ENCODE peak calls at places on chromosomes 16 and 17, in nine cellular contexts. W is body of pancreas, G is prostate gland, N is thyroid gland, H is uterus, A is heart left ventricle, D is esophagus squamous epithelium, L is vagina, K is A549. S is an unnamed sample.

GRCh38 chr16:51818342-51818944 is 667.4 kb upstream of the SALL1 start:
- DNase-seq in N (peak; percentile 58), D (no peak), H (peak; percentile 18), A (no peak), W (peak; percentile 82), L (no peak), G (peak; percentile 43), K (no peak), S (peak; percentile 60)

GRCh38 chr17:50865060-50865867 is 890 bp downstream of the TOB1 start:
- DNase-seq in D (no peak), N (peak; percentile 71), K (no peak), H (peak; percentile 73), L (no peak), G (peak; percentile 60), A (peak; percentile 83), W (peak; percentile 82), S (peak; percentile 81)

GRCh38 chr17:43734376-43734775 is 24.2 kb downstream of the SOST start:
- DNase-seq in L (no peak), H (no peak), D (no peak), N (no peak), A (no peak), W (no peak), G (no peak), K (no peak), S (no peak)

GRCh38 chr16:66167564-66168291 is 198.8 kb upstream of the CDH5 start:
- DNase-seq in H (no peak), G (no peak), K (no peak), N (no peak), L (peak; percentile 52), A (no peak), W (no peak), D (no peak), S (no peak)

GRCh38 chr16:58028541-58029070 is 3.1 kb downstream of the MMP15 start:
- DNase-seq in A (peak; percentile 66), K (no peak), L (no peak), D (no peak), H (no peak), G (no peak), W (peak; percentile 46), N (peak; percentile 77), S (no peak)

GRCh38 chr16:70705056-70705455 is 19.2 kb upstream of the MTSS2 start:
- DNase-seq in L (no peak), K (no peak), G (no peak), W (no peak), A (no peak), D (no peak), H (no peak), N (no peak), S (no peak)

GRCh38 chr17:76382305-76382802 is 2.1 kb upstream of the SPHK1 start:
- DNase-seq in A (no peak), K (no peak), G (peak; percentile 36), W (peak; percentile 74), D (no peak), L (no peak), H (no peak), N (peak; percentile 29), S (no peak)

GRCh38 chr16:12500771-12501170 is 302.9 kb downstream of the CPPED1 start:
- DNase-seq in K (no peak), W (no peak), D (no peak), N (no peak), L (no peak), G (no peak), A (no peak), H (no peak), S (no peak)

GRCh38 chr16:73433493-73434307 is 385.8 kb upstream of the ZFHX3 start:
- DNase-seq in L (no peak), N (no peak), A (no peak), W (no peak), G (no peak), K (no peak), H (no peak), D (no peak), S (no peak)

GRCh38 chr16:28014851-28015250 is 48.7 kb downstream of the GSG1L start:
- DNase-seq in D (no peak), K (no peak), W (no peak), L (no peak), G (no peak), H (no peak), A (no peak), N (peak; percentile 3), S (no peak)

GRCh38 chr17:73003487-73003886 is 89.0 kb downstream of the SLC39A11 start:
- DNase-seq in N (no peak), D (no peak), K (no peak), L (no peak), W (peak; percentile 54), G (no peak), A (no peak), H (no peak), S (no peak)

GRCh38 chr16:67192781-67193260 is 866 bp downstream of the E2F4 start:
- DNase-seq in L (no peak), G (no peak), N (no peak), A (no peak), H (no peak), K (no peak), W (no peak), D (no peak), S (no peak)

GRCh38 chr16:67190448-67191399 is 788 bp upstream of the EXOC3L1 start:
- DNase-seq in D (no peak), H (no peak), K (no peak), N (no peak), G (no peak), A (no peak), L (no peak), W (no peak), S (no peak)

GRCh38 chr16:67191410-67191994 is 453 bp upstream of the E2F4 start:
- DNase-seq in H (no peak), G (no peak), D (no peak), N (no peak), A (no peak), W (no peak), K (no peak), L (no peak), S (no peak)

GRCh38 chr16:67190041-67190440 is at the start of gene EXOC3L1:
- DNase-seq in L (no peak), D (no peak), W (no peak), N (no peak), H (no peak), K (no peak), A (no peak), G (no peak), S (no peak)

DNA sequence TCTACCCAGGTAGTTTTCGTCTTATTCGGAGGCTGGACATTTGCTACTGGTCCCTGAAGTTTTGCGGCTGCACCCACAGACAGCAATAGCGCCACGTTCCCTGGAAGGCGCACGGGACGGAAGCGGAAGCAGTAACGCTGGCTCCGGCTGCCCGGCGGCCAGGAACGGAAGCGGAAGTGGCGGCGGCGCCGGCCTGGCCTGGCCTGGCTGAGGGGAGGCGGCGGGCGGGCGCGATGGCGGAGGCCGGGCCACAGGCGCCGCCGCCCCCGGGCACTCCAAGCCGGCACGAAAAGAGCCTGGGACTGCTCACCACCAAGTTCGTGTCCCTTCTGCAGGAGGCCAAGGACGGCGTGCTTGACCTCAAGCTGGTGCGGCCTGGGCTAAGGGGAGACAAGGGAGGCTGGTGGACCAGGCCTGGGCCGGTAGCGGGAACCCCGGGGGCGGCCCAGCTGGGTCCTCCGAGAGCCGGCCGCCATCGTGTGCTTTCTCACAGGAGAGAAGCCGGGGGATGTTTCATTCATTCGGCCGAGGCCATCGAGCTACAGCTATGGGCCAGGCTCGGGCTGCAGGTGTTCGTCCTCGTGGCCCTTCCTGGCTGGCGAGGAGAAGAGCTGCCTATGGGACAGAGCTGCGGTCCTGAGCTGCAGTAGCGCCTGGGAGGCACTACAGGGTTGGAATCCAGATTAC is at the start of gene E2F4:
- DNase-seq in G (peak; percentile 89), K (peak; percentile 90), W (peak; percentile 93), N (peak; percentile 90), D (peak; percentile 43), H (peak; percentile 88), L (no peak), A (peak; percentile 95), S (peak; percentile 94)
- TF ChIP-seq POLR2A in G (peak; percentile 22), K (peak; percentile 71), W (peak; percentile 56), N (peak; percentile 75), D (peak; percentile 60), H (peak; percentile 29), L (peak; percentile 57), A (peak; percentile 88), S (peak; percentile 67)

DNA sequence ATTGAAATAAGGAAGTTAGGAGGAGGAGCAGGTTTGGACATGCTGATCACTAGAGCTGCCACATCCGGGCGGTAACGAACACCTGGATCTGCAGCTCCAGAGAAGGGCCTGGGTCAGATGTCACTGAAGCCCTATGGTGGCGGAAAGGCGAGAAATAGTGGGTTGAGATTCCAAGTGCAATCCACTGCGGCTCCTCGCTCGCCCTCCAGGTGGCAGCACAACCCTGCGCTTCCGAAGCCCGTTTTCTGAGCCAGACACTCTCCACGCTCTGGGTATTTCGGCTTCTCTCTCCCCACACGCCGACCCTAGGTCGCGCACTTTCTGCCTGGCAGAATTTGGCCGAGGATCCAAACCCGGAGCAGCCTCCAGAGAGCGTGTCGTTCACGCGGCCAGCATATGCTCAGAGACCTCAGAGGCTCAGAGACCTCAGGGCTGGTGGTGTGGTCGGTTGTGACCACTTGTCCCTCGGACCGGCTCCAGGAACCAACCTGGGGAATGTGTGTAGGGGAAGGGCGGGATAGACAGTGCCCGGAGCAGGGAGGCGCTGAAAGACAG is 922 bp upstream of the SLC2A4 start:
- DNase-seq in H (peak; percentile 87), G (peak; percentile 74), K (peak; percentile 96), W (peak; percentile 87), D (no peak), L (no peak), N (peak; percentile 82), A (peak; percentile 91), S (peak; percentile 80)
- TF ChIP-seq POLR2A in H (no peak), G (peak; percentile 29), K (no peak), W (no peak), D (no peak), L (no peak), N (no peak), A (no peak), S (no peak)

GRCh38 chr16:84596801-84597517 is 20.9 kb downstream of the COTL1 start:
- DNase-seq in W (no peak), D (no peak), A (no peak), L (no peak), G (no peak), K (no peak), N (no peak), H (no peak), S (no peak)
- TF ChIP-seq POLR2A in W (no peak), D (no peak), A (no peak), L (no peak), G (no peak), K (no peak), N (no peak), H (no peak), S (no peak)

DNA sequence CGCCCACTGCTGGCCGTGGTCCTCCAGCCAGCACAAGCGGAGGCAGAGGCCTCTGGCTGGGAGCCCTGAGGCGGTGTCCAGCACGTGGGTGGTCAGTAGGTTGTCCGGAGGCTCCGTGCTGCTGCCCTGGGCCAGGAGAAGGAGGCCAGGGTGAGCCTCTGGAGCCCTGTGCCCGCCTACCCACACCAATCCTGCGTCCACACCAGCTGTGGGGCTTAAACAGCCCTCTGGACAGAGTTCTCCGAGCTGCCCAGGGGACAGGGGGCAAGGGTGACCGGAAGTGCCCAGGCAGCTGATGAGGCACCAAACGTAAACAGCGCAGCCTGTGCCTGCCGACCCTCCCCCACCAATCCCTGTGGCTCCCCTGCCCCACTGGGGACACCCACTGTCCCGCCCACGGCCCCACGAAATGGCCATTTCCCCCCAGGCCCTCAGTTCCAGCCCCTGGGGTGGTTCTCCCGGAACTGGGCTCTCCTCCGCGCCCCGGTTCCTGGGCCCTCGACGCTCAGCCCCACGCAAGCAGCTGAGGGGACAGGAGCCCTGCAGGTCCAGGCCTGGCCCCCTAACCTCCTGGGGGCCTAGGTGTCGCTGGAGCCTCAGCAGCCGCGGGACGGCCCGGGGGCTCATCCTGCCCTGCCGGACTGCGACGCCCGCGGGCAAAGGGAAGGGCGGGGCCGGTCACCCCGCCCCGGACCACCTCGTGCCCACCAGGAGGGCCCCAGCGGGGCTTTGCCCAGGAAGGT is 27.9 kb upstream of the DBNDD1 start:
- DNase-seq in D (no peak), G (peak; percentile 57), L (no peak), W (peak; percentile 85), N (peak; percentile 89), K (no peak), H (peak; percentile 82), A (no peak), S (peak; percentile 91)
- TF ChIP-seq POLR2A in D (no peak), G (peak; percentile 13), L (no peak), W (peak; percentile 36), N (peak; percentile 20), K (no peak), H (no peak), A (no peak), S (peak; percentile 71)